ENCODE peak calls at places on chromosomes 3 and 15, in nine cellular contexts. W, D, S, L, H, B, C, Q and K are unnamed samples.

GRCh38 chr15:66864871-66865281 is 162.8 kb downstream of the SMAD6 start:
- DNase-seq in H (no peak), D (no peak), W (no peak), L (no peak), B (no peak), C (no peak), S (no peak), Q (no peak), K (no peak)

GRCh38 chr3:14598143-14598569 is 53.4 kb upstream of the CCDC174 start:
- DNase-seq in Q (peak; percentile 66), D (peak; percentile 37), H (no peak), L (peak; percentile 48), W (peak; percentile 87), C (no peak), S (peak; percentile 70), B (no peak), K (no peak)

GRCh38 chr3:64176461-64176996 is 48.7 kb downstream of the PRICKLE2 start:
- DNase-seq in D (no peak), H (no peak), L (no peak), B (no peak), C (no peak), W (no peak), Q (no peak), S (no peak), K (no peak)

GRCh38 chr3:194075802-194076460 is 60.0 kb upstream of the HES1 start:
- DNase-seq in B (no peak), L (no peak), S (no peak), C (no peak), H (no peak), D (no peak), Q (no peak), W (no peak), K (no peak)

GRCh38 chr3:46277476-46277875 is 35.2 kb downstream of the CCR3 start:
- DNase-seq in D (no peak), B (no peak), C (no peak), W (no peak), S (no peak), Q (no peak), L (no peak), H (no peak), K (no peak)

GRCh38 chr3:41296556-41296955 is 97.3 kb downstream of the CTNNB1 start:
- DNase-seq in W (no peak), C (no peak), L (no peak), D (no peak), B (no peak), S (no peak), Q (no peak), H (no peak), K (no peak)

GRCh38 chr15:101579766-101580165 is 72.4 kb downstream of the TM2D3 start:
- DNase-seq in S (no peak), D (no peak), B (no peak), L (no peak), Q (no peak), C (no peak), H (no peak), W (no peak), K (peak; percentile 70)

GRCh38 chr15:88656760-88657221 is 18.0 kb downstream of the ISG20 start:
- DNase-seq in C (no peak), Q (no peak), L (no peak), W (no peak), D (no peak), H (no peak), S (no peak), B (no peak), K (no peak)

GRCh38 chr3:14262212-14262611 is 83.6 kb downstream of the LSM3 start:
- DNase-seq in H (no peak), L (peak; percentile 37), D (no peak), S (no peak), Q (no peak), B (no peak), C (no peak), W (no peak), K (no peak)

GRCh38 chr15:65184305-65184943 is 718 bp downstream of the CLPX start:
- DNase-seq in S (peak; percentile 71), H (peak; percentile 49), C (peak; percentile 70), B (no peak), W (peak; percentile 63), Q (peak; percentile 72), D (peak; percentile 72), L (peak; percentile 54), K (no peak)

GRCh38 chr15:79045041-79045440 is 45.5 kb downstream of the RASGRF1 start:
- DNase-seq in S (no peak), C (no peak), D (no peak), W (no peak), H (no peak), L (no peak), Q (no peak), B (no peak), K (no peak)

GRCh38 chr3:186107148-186108105 is 1.5 kb downstream of the ETV5 start:
- DNase-seq in D (peak; percentile 84), H (peak; percentile 54), B (peak; percentile 34), S (peak; percentile 81), Q (peak; percentile 91), L (peak; percentile 76), C (peak; percentile 70), W (peak; percentile 81), K (no peak)

GRCh38 chr3:79729096-79729495 is 38.7 kb downstream of the ROBO1 start:
- DNase-seq in L (peak; percentile 2), B (no peak), Q (peak; percentile 32), D (no peak), W (no peak), H (peak; percentile 14), S (peak; percentile 38), C (no peak), K (no peak)

GRCh38 chr3:13698498-13698897 is 149.6 kb downstream of the FBLN2 start:
- DNase-seq in D (no peak), L (no peak), S (no peak), Q (no peak), W (no peak), H (no peak), B (no peak), C (no peak), K (no peak)

GRCh38 chr3:134255399-134255798 is 4.7 kb upstream of the RYK start:
- DNase-seq in Q (no peak), B (no peak), W (no peak), D (no peak), H (no peak), S (no peak), C (no peak), L (no peak), K (no peak)

GRCh38 chr3:141302364-141303141 is 65.8 kb upstream of the ZBTB38 start:
- DNase-seq in L (peak; percentile 64), B (no peak), S (no peak), D (peak; percentile 67), W (no peak), H (no peak), Q (no peak), C (no peak), K (peak; percentile 55)

GRCh38 chr3:33746412-33747116 is 28.5 kb upstream of the CLASP2 start:
- DNase-seq in B (no peak), D (no peak), L (no peak), S (no peak), H (no peak), Q (no peak), W (no peak), C (no peak), K (no peak)

GRCh38 chr3:195910499-195910845 is 2.1 kb upstream of the TNK2 start:
- DNase-seq in H (no peak), Q (no peak), D (no peak), W (no peak), S (no peak), B (no peak), L (no peak), C (no peak), K (no peak)

GRCh38 chr15:75985966-75986365 is 26.3 kb downstream of the NRG4 start:
- DNase-seq in C (no peak), S (no peak), Q (no peak), H (no peak), B (no peak), D (peak; percentile 44), L (no peak), W (no peak), K (no peak)

GRCh38 chr3:13141991-13142412 is 68.8 kb upstream of the IQSEC1 start:
- DNase-seq in B (no peak), D (peak; percentile 17), Q (peak; percentile 85), H (no peak), L (peak; percentile 32), C (peak; percentile 37), W (peak; percentile 90), S (peak; percentile 78), K (peak; percentile 7)

GRCh38 chr3:50264389-50264963 is 4.5 kb upstream of the SEMA3B start:
- DNase-seq in L (peak; percentile 95), H (peak; percentile 54), D (peak; percentile 94), W (peak; percentile 90), C (peak; percentile 86), B (peak; percentile 76), Q (peak; percentile 96), S (peak; percentile 98), K (no peak)

GRCh38 chr15:91522609-91523332 is 330.7 kb upstream of the SLCO3A1 start:
- DNase-seq in H (no peak), S (no peak), D (peak; percentile 8), Q (no peak), B (no peak), C (no peak), L (no peak), W (no peak), K (no peak)
- TF ChIP-seq CTCF in H (no peak), S (peak; percentile 24), D (peak; percentile 18), Q (no peak), B (no peak), C (peak; percentile 15), L (peak; percentile 60), W (no peak), K (peak; percentile 53)

GRCh38 chr15:99384992-99385669 is 133.8 kb downstream of the LRRC28 start:
- DNase-seq in C (no peak), B (no peak), D (no peak), H (no peak), Q (no peak), L (no peak), W (no peak), S (no peak), K (no peak)
- TF ChIP-seq CTCF in C (no peak), B (no peak), D (peak; percentile 9), H (no peak), Q (peak; percentile 17), L (peak; percentile 31), W (no peak), S (no peak), K (peak; percentile 27)

GRCh38 chr3:19688767-19689166 is 245.2 kb downstream of the EFHB start:
- DNase-seq in W (no peak), D (no peak), L (no peak), S (no peak), Q (no peak), C (no peak), H (no peak), B (no peak), K (no peak)
- TF ChIP-seq CTCF in W (no peak), D (no peak), L (no peak), S (no peak), Q (no peak), C (no peak), H (no peak), B (no peak), K (no peak)

GRCh38 chr3:191813245-191813644 is 352.3 kb downstream of the PYDC2 start:
- DNase-seq in H (no peak), L (no peak), W (no peak), B (no peak), Q (no peak), D (no peak), C (no peak), S (no peak), K (no peak)

GRCh38 chr3:191804935-191805334 is 344.0 kb downstream of the PYDC2 start:
- DNase-seq in S (no peak), L (no peak), C (no peak), Q (no peak), W (no peak), D (no peak), B (no peak), H (no peak), K (no peak)

GRCh38 chr3:191809326-191809949 is 348.5 kb downstream of the PYDC2 start:
- DNase-seq in L (no peak), D (no peak), C (no peak), W (no peak), H (no peak), Q (no peak), B (no peak), S (no peak), K (no peak)
- TF ChIP-seq CTCF in L (no peak), D (no peak), C (no peak), W (no peak), H (no peak), Q (no peak), B (peak; percentile 27), S (no peak), K (no peak)